ENCODE peak calls at places on chromosome 22, in five cellular contexts. T is Daoy; Z is endothelial cell; E is CD4-positive, alpha-beta memory T cell; K is NAMALWA. M is an unnamed sample.

GRCh38 chr22:29300807-29301601 is 5.4 kb upstream of the GAS2L1 start:
- DNase-seq in T (no peak), Z (no peak), E (no peak), K (no peak), M (peak)

GRCh38 chr22:24423519-24424000 is 3.8 kb upstream of the ADORA2A start:
- DNase-seq in T (peak), Z (peak), E (no peak), K (peak), M (peak)

GRCh38 chr22:44578516-44579230 is 80.6 kb upstream of the RTL6 start:
- DNase-seq in T (no peak), Z (no peak), E (no peak), K (no peak), M (no peak)

GRCh38 chr22:49094858-49095257 is 732.8 kb downstream of the BRD1 start:
- DNase-seq in T (no peak), Z (no peak), E (no peak), K (no peak), M (no peak)

GRCh38 chr22:48438791-48439559 is 1388.7 kb downstream of the BRD1 start:
- DNase-seq in T (peak), Z (no peak), E (no peak), K (no peak), M (no peak)

GRCh38 chr22:46004105-46004866 is 27.3 kb upstream of the WNT7B start:
- DNase-seq in T (peak), Z (no peak), E (peak), K (no peak), M (peak)

GRCh38 chr22:25698461-25698860 is 43.5 kb upstream of the MYO18B start:
- DNase-seq in T (no peak), Z (no peak), E (no peak), K (no peak), M (no peak)

GRCh38 chr22:36467042-36467810 is 14.2 kb downstream of the TXN2 start:
- DNase-seq in T (peak), Z (no peak), E (no peak), K (no peak), M (peak)

GRCh38 chr22:27810566-27810965 is 9.0 kb upstream of the MN1 start:
- DNase-seq in T (peak), Z (no peak), E (no peak), K (no peak), M (no peak)

GRCh38 chr22:17597217-17597616 is 31.3 kb downstream of the ATP6V1E1 start:
- DNase-seq in T (no peak), Z (no peak), E (no peak), K (no peak), M (no peak)

GRCh38 chr22:50282361-50283144 is 12.4 kb upstream of the MAPK11 start:
- DNase-seq in T (peak), Z (no peak), E (no peak), K (no peak), M (no peak)

GRCh38 chr22:46484156-46484860 is 53.1 kb downstream of the CELSR1 start:
- DNase-seq in T (no peak), Z (no peak), E (no peak), K (no peak), M (no peak)

GRCh38 chr22:50289151-50289941 is 18.1 kb downstream of the PLXNB2 start:
- DNase-seq in T (no peak), Z (no peak), E (no peak), K (no peak), M (no peak)

GRCh38 chr22:29268511-29269229 is 602 bp downstream of the EWSR1 start:
- DNase-seq in T (peak), Z (peak), E (peak), K (peak), M (peak)

GRCh38 chr22:16601437-16602223 is 9.0 kb upstream of the CCT8L2 start:
- DNase-seq in T (no peak), Z (no peak), E (no peak), K (peak), M (peak)